ENCODE peak calls at places on chromosomes 13 and 19, in four cellular contexts. One of them, this sample, is unnamed. For H3K27me3, the result is how much of the 10 kb centered on the place peaks cover.

GRCh38 chr19:51071006-51071405 is 6.1 kb upstream of the KLK13 start:
- DNase-seq in tibial artery: no peak
- DNase-seq in ovary: no peak
- DNase-seq in psoas muscle: no peak
- DNase-seq in this sample: no peak

GRCh38 chr19:51107406-51108065 is 673 bp downstream of the CTU1 start:
- DNase-seq in ovary: no peak
- DNase-seq in psoas muscle: no peak
- DNase-seq in tibial artery: no peak
- DNase-seq in this sample: no peak

GRCh38 chr19:1163934-1164683 is 10.0 kb downstream of the SBNO2 start:
- DNase-seq in psoas muscle: peak
- DNase-seq in ovary: no peak
- DNase-seq in tibial artery: no peak
- DNase-seq in this sample: no peak

GRCh38 chr19:584240-585001 is 5.3 kb upstream of the HCN2 start:
- DNase-seq in ovary: peak
- DNase-seq in psoas muscle: peak
- DNase-seq in tibial artery: no peak
- DNase-seq in this sample: no peak

GRCh38 chr19:10503002-10503789 is at the start of gene KEAP1:
- DNase-seq in psoas muscle: no peak
- DNase-seq in tibial artery: peak
- DNase-seq in ovary: peak
- DNase-seq in this sample: peak

GRCh38 chr13:31722684-31723083 is 16.6 kb upstream of the RXFP2 start:
- DNase-seq in psoas muscle: no peak
- DNase-seq in ovary: no peak
- DNase-seq in tibial artery: no peak
- DNase-seq in this sample: no peak

GRCh38 chr13:109389456-109389855 is 396.9 kb downstream of the IRS2 start:
- DNase-seq in tibial artery: no peak
- DNase-seq in ovary: no peak
- DNase-seq in psoas muscle: no peak
- DNase-seq in this sample: peak

GRCh38 chr13:57632276-57633140 is 964 bp downstream of the PCDH17 start:
- DNase-seq in tibial artery: peak
- DNase-seq in psoas muscle: peak
- DNase-seq in ovary: no peak
- DNase-seq in this sample: no peak

GRCh38 chr13:109412232-109412935 is 374.0 kb downstream of the IRS2 start:
- DNase-seq in tibial artery: no peak
- DNase-seq in psoas muscle: no peak
- DNase-seq in ovary: peak
- DNase-seq in this sample: no peak

GRCh38 chr13:113735750-113736149 is 23.3 kb upstream of the TMEM255B start:
- DNase-seq in ovary: no peak
- DNase-seq in tibial artery: no peak
- DNase-seq in psoas muscle: no peak
- DNase-seq in this sample: no peak

GRCh38 chr13:40565282-40566148 is 100.9 kb downstream of the FOXO1 start:
- DNase-seq in psoas muscle: no peak
- DNase-seq in ovary: no peak
- DNase-seq in tibial artery: no peak
- DNase-seq in this sample: no peak

GRCh38 chr13:99809931-99810330 is 161.6 kb downstream of the ZIC5 start:
- DNase-seq in psoas muscle: no peak
- DNase-seq in ovary: no peak
- DNase-seq in tibial artery: no peak
- DNase-seq in this sample: no peak

GRCh38 chr19:41925208-41926003 is 2.8 kb downstream of the ERFL start:
- DNase-seq in ovary: no peak
- DNase-seq in tibial artery: no peak
- DNase-seq in psoas muscle: no peak
- DNase-seq in this sample: no peak

GRCh38 chr19:41923045-41923788 is 5.0 kb downstream of the ERFL start:
- DNase-seq in ovary: no peak
- DNase-seq in tibial artery: no peak
- DNase-seq in psoas muscle: no peak
- DNase-seq in this sample: no peak

GRCh38 chr19:41926028-41926860 is 2.0 kb downstream of the ERFL start:
- DNase-seq in tibial artery: no peak
- DNase-seq in ovary: no peak
- DNase-seq in psoas muscle: no peak
- DNase-seq in this sample: no peak

GRCh38 chr19:41922585-41922984 is 5.7 kb downstream of the ERFL start:
- DNase-seq in tibial artery: no peak
- DNase-seq in ovary: no peak
- DNase-seq in psoas muscle: no peak
- DNase-seq in this sample: no peak

GRCh38 chr19:41924151-41925145 is 3.8 kb downstream of the ERFL start:
- DNase-seq in ovary: no peak
- DNase-seq in tibial artery: no peak
- DNase-seq in psoas muscle: no peak
- DNase-seq in this sample: no peak
- H3K27me3 ChIP-seq in ovary: under half
- H3K27me3 ChIP-seq in tibial artery: under half
- H3K27me3 ChIP-seq in psoas muscle: under half
- H3K27me3 ChIP-seq in this sample: under half

GRCh38 chr19:47027586-47028371 is 8.1 kb downstream of the NPAS1 start:
- DNase-seq in psoas muscle: no peak
- DNase-seq in tibial artery: no peak
- DNase-seq in ovary: no peak
- DNase-seq in this sample: no peak

GRCh38 chr19:47026156-47026555 is 6.5 kb downstream of the NPAS1 start:
- DNase-seq in tibial artery: no peak
- DNase-seq in ovary: no peak
- DNase-seq in psoas muscle: no peak
- DNase-seq in this sample: no peak

GRCh38 chr19:47026889-47027288 is 7.3 kb downstream of the NPAS1 start:
- DNase-seq in ovary: no peak
- DNase-seq in tibial artery: no peak
- DNase-seq in psoas muscle: no peak
- DNase-seq in this sample: no peak

GRCh38 chr19:47024502-47024901 is 4.9 kb downstream of the NPAS1 start:
- DNase-seq in tibial artery: no peak
- DNase-seq in psoas muscle: no peak
- DNase-seq in ovary: no peak
- DNase-seq in this sample: no peak

DNA sequence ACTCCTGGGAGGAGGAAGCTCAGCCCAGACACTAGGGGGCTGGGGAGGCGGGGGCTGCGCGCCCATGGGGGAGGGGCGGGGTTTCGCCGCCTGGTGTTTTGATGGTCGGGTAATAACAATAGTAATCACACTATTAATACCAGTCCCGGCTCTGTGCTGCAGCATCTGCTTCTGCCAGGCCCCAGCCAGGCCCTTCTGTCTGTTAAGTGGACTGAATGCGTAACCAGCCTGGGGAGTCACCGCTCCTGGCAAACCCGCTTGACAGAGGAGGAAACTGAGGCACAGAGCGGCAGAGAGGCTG is 8.7 kb downstream of the NPAS1 start:
- DNase-seq in tibial artery: no peak
- DNase-seq in psoas muscle: no peak
- DNase-seq in ovary: no peak
- DNase-seq in this sample: no peak
- TF ChIP-seq CTCF in tibial artery: no peak
- TF ChIP-seq CTCF in psoas muscle: no peak
- TF ChIP-seq CTCF in ovary: no peak
- TF ChIP-seq CTCF in this sample: no peak

DNA sequence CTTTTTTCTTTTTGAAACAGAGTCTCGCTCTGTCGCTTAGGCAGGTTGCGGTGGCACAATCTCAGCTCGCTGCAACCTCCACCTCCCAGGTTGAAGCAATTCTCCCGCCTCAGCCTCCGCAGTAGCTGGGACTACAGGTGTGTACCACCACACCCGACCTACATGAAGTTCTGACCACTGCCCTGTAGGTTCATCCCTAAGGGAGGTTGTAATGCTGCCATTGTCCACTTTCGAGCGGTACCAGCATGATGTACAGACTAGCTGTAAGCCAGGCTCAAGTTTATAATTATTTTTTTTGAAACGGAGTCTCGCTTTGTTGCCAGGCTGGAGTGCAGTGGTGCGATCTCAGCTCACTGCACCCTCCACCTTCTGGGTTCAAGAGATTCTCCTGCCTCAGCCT is 11.6 kb upstream of the COX7A1 start:
- DNase-seq in tibial artery: no peak
- DNase-seq in ovary: no peak
- DNase-seq in psoas muscle: no peak
- DNase-seq in this sample: no peak
- H3K27ac ChIP-seq in tibial artery: no peak
- H3K27ac ChIP-seq in ovary: no peak
- H3K27ac ChIP-seq in psoas muscle: no peak
- H3K27ac ChIP-seq in this sample: no peak

GRCh38 chr13:87677043-87677333 is 5.8 kb downstream of the SLITRK5 start:
- DNase-seq in psoas muscle: no peak
- DNase-seq in tibial artery: no peak
- DNase-seq in ovary: no peak
- DNase-seq in this sample: no peak
- H3K27me3 ChIP-seq in psoas muscle: under half
- H3K27me3 ChIP-seq in tibial artery: under half
- H3K27me3 ChIP-seq in ovary: under half
- H3K27me3 ChIP-seq in this sample: under half

DNA sequence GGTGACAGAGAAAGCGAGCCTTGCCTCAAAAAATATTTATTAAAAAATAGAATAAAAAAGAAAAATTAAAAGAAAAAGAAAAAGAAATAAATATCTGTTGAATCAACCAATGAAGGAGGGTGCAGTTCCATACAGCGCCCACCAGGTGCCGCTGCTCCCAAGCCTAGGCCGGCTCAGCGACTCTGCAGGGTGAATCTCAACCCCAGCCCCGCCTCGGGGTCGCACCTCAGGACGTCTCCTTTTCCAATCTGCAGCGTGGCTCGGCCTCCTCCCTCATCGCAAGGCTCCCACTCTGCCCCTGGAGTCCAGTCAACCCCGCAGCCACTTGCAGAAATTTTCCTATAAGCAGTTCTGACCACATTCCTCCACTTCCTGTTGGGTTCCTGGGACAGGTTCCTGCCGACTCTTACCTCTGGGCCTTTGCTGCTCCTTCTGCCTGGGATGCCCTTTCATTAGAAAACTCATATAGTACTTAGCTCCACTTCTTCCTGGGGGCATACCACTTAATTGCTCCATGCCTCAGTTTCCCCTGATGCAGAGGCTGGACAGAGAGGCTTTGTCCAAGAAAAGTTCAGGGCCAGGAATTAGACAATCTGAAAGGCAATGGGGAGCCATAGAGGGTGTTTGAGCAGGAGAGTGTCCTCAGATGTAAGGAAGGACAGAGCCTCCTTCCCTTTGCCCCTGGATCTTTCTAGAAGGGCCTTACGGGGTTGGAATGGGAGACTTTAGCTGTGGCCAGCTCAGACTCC is 24.3 kb downstream of the NFILZ start:
- DNase-seq in psoas muscle: peak
- DNase-seq in tibial artery: peak
- DNase-seq in ovary: peak
- DNase-seq in this sample: peak
- TF ChIP-seq CTCF in psoas muscle: peak
- TF ChIP-seq CTCF in tibial artery: peak
- TF ChIP-seq CTCF in ovary: peak
- TF ChIP-seq CTCF in this sample: peak

GRCh38 chr19:43781630-43782310 is 997 bp upstream of the KCNN4 start:
- DNase-seq in ovary: no peak
- DNase-seq in tibial artery: no peak
- DNase-seq in psoas muscle: no peak
- DNase-seq in this sample: no peak
- H3K27ac ChIP-seq in ovary: no peak
- H3K27ac ChIP-seq in tibial artery: no peak
- H3K27ac ChIP-seq in psoas muscle: no peak
- H3K27ac ChIP-seq in this sample: no peak

GRCh38 chr19:33751386-33751770 is 45.3 kb upstream of the KCTD15 start:
- DNase-seq in ovary: no peak
- DNase-seq in tibial artery: no peak
- DNase-seq in psoas muscle: no peak
- DNase-seq in this sample: no peak
- H3K27me3 ChIP-seq in ovary: under half
- H3K27me3 ChIP-seq in tibial artery: under half
- H3K27me3 ChIP-seq in psoas muscle: under half
- H3K27me3 ChIP-seq in this sample: under half

DNA sequence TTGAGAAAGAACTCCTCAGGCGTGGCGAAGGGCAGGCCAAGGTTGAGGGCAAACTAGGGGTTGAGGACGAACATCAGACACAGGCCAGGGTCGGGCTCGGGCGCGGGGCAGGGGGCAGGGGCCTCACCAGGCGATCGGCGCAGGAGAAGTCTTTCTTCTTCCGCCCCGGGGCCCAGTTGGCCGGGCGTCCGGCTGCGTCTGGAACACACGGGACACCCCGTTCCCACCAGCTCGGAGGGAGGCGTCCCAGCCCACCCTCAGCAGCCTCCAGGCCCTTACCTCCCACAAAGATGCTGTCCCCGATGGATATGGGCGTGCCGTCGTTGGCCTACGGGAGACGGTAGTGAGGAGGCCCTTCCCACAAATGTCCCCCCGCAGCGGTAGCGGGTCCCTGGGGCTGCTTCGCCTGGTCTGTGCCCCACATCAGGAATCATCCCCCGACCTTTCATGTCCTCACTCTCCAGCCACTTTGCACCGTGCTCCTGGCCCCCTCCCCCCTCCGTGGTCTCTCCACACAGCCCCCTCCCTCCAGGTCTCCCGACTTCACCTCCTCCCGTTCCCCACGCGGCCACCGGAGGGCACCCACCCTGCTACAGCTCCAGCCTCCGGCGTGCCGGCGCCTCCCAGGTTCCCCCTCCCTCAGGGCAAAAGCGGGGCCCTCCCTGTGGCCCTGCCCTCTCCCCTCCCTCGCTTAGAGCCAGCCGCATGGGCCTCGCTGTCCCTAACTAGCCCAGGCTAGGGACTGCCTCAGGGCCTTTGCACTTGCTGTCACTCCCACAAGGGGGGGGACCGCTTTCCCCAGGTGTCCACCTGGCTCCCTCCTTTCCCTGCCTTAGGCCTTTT is 4.7 kb downstream of the PNKP start:
- DNase-seq in psoas muscle: peak
- DNase-seq in ovary: peak
- DNase-seq in tibial artery: no peak
- DNase-seq in this sample: no peak
- TF ChIP-seq CTCF in psoas muscle: no peak
- TF ChIP-seq CTCF in ovary: no peak
- TF ChIP-seq CTCF in tibial artery: no peak
- TF ChIP-seq CTCF in this sample: no peak

This sample was measured in right atrium auricular region.